ENCODE peak calls at places on chromosomes 3 and 15, in six cellular contexts. L, M, Z, O, S and X are unnamed samples.

GRCh38 chr15:69679623-69680228 is 227.1 kb downstream of the RPLP1 start:
- DNase-seq in Z (no peak), M (no peak), L (no peak), O (no peak), S (no peak), X (no peak)

GRCh38 chr3:60742606-60743145 is 508.6 kb downstream of the FHIT start:
- DNase-seq in M (peak), O (peak), Z (peak), L (peak), S (no peak), X (no peak)

GRCh38 chr15:90686435-90687218 is 30.5 kb upstream of the BLM start:
- DNase-seq in O (no peak), L (no peak), Z (no peak), M (no peak), S (no peak), X (no peak)

GRCh38 chr3:23442598-23443383 is 239.7 kb downstream of the UBE2E2 start:
- DNase-seq in M (peak), S (no peak), O (peak), Z (peak), L (no peak), X (peak)

GRCh38 chr3:171059978-171060377 is 33.5 kb upstream of the SLC2A2 start:
- DNase-seq in L (no peak), M (no peak), S (no peak), Z (no peak), O (no peak), X (no peak)

GRCh38 chr3:100563652-100564215 is 45.7 kb upstream of the ADGRG7 start:
- DNase-seq in L (no peak), Z (no peak), O (no peak), M (no peak), S (no peak), X (no peak)

GRCh38 chr15:77097317-77097721 is 26.4 kb upstream of the TSPAN3 start:
- DNase-seq in S (no peak), Z (no peak), L (no peak), M (no peak), O (no peak), X (no peak)

GRCh38 chr3:112653209-112653871 is 12.4 kb upstream of the CCDC80 start:
- DNase-seq in O (peak), M (no peak), Z (peak), L (no peak), S (no peak), X (no peak)

GRCh38 chr15:59741274-59741906 is 52.3 kb upstream of the BNIP2 start:
- DNase-seq in L (peak), Z (peak), M (peak), S (peak), O (peak), X (peak)

DNA sequence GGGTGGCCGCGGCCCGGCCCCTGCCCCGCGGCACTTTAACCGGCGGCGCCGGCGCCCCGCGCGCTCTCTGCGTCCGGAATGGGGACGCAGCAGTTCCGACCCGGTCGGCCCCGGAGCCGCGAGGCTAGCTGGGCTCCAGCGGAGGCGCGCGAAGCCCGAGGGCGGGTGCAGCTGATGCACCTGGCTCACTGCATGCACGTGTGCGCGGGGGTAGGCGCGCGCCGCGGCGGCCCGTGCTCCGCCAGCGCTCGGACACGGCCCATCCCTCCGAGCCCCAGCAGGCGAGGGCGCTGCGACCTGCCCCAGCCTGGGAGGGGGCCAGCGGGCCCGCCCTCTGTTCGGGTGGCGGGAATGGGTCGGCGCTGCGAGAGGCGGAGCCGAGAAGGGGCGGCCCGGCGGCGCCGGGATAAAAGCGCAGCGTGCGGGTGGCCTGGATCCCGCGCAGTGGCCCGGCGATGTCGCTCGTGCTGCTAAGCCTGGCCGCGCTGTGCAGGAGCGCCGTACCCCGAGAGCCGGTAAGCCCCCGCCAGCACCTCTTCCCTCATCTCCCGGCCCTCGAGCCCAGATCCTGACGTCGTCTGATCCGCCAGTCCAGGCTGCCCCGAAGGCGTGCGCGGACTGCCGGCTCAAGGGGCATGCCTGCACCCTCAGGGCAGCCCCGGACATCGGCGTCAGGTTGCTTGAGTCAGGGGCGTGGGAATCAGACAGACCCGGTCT is at the start of the genes CHDH and IL17RB:
- DNase-seq in M (peak), O (peak), Z (peak), S (peak), L (peak), X (peak)
- TF ChIP-seq EZH2 in M (no peak), O (peak), Z (no peak), S (no peak), L (peak), X (no peak)

GRCh38 chr15:57861805-57862586 is 155.5 kb downstream of the POLR2M start:
- DNase-seq in L (no peak), Z (peak), S (no peak), M (no peak), O (peak), X (no peak)
- TF ChIP-seq EZH2phosphoT487 in L (no peak), Z (no peak), S (no peak), M (no peak), O (no peak), X (no peak)

DNA sequence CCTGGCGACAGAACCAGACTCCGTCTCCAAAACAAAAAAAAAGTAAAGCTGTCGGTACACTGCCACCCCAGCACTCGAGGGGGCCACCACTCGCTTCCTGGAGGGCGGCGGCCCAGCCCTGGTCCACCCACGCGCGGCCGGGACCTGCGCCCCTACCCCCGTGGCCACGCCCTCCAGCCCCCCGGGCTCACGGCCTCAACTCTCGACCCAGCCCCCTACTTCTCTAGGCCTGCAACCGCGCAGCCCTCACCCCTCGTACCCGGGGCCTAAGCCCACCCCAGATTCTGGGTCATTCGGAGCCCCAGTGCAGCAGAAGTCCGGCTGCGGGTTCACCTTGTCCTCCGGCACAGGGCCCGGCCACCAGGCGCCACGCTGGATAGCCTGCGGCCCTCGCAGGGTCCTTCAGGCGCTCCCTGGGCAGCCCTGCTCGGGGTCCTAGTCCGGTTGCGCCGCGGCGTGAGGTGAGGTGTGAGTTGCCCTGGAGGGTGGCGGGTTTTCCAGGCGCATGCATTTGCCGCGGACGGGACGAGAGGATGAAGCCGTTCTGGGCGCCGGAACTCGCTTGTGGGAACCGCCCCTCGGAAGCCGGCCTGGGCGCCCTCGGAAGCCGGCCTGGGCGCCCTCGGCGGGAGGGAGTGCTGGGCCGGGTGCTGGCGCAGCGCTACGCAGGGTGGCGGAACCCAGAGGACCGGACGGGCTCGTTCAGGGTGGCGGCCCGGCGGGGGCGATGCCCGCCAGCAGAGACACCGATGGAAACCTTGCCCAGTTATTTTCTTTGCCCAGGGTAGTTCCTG is 32.2 kb downstream of the SPINK8 start:
- DNase-seq in L (peak), O (peak), S (peak), M (peak), Z (peak), X (peak)
- TF ChIP-seq CTCF in L (no peak), O (no peak), S (no peak), M (no peak), Z (no peak), X (no peak)

GRCh38 chr3:62378329-62378789 is 5.0 kb upstream of the FEZF2 start:
- DNase-seq in Z (no peak), M (peak), S (no peak), L (peak), O (no peak), X (no peak)
- TF ChIP-seq EZH2 in Z (peak), M (peak), S (no peak), L (peak), O (no peak), X (no peak)

GRCh38 chr3:42116466-42116865 is 25.3 kb downstream of the TRAK1 start:
- DNase-seq in S (no peak), Z (no peak), L (no peak), M (no peak), O (no peak), X (no peak)

GRCh38 chr3:42119558-42120355 is 28.6 kb downstream of the TRAK1 start:
- DNase-seq in Z (no peak), O (no peak), M (no peak), L (no peak), S (no peak), X (no peak)

GRCh38 chr3:42120866-42121265 is 29.7 kb downstream of the TRAK1 start:
- DNase-seq in O (peak), M (peak), S (no peak), L (no peak), Z (no peak), X (no peak)

GRCh38 chr3:42117175-42118008 is 26.2 kb downstream of the TRAK1 start:
- DNase-seq in O (peak), S (peak), L (peak), M (peak), Z (peak), X (no peak)

DNA sequence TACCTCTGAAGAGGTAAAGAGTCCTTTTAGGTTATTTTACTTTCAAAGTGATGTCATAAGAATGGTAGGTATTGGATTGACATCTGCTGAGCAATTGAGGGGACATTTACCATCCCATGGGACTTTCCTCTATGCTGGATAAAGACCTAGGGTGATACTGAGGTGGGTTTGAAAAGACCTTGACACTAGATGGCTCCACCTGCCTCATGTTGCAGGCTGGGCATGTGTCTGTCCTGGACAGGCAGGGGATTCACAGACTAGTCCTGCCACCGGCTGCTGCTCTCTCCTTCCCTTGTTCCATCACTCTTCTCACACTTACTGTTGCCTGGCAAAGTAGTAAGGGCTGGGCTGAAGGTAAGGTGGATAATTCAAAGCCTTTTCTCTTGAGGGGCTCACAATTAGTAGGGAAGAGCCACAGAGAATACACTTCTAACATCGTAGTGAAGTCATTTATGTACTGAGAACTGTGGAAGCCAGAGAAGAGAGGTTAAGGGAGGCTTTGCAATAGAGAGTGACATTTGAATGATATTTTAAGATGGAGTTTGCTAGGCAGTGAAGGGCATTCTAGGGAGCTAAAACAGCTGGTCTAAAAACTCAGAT is 27.7 kb downstream of the TRAK1 start:
- DNase-seq in O (peak), M (peak), L (peak), Z (peak), S (peak), X (peak)
- TF ChIP-seq EZH2phosphoT487 in O (no peak), M (no peak), L (no peak), Z (no peak), S (no peak), X (no peak)

DNA sequence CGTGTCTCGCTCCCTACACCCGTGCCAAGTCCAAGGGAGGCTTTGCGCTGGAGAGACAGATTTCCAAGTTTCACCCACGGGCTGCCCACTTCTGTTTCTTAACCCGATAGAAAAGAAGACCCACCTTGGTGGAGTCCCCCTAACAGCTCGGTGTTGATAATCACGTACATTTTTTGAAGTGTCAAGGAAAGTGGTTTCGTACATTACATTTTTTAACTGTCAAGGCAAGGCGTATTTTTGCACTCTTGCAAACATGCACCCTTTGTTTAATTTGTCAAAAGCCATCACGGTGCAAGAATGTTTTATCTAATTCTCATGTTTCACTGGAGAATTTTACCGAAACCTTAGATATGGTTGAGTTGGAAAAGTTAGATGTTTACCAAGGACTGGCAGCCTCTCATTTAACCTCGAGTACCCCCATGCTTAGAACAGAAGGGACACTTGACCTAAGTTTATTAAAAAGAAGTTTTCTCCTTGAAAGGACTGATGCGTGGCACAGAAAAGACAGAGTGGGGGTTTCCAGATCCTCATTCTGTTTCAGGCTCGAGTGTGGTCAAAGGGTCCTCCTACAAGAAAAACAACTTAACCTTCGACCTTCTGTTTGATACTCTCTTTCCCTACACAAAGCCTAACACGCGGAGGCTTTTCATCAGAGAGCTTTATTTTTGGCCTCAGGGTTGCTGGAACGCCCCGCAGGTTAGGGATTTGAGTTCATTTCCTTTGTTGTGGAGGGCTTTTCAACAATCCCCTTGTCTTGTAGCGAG is 882 bp downstream of the GXYLT2 start:
- DNase-seq in M (peak), S (no peak), L (peak), O (peak), Z (no peak), X (no peak)
- TF ChIP-seq CTCF in M (no peak), S (no peak), L (no peak), O (no peak), Z (no peak), X (peak)

GRCh38 chr3:46885612-46886011 is 8.1 kb downstream of the PTH1R start:
- DNase-seq in Z (no peak), S (no peak), L (no peak), M (no peak), O (no peak), X (no peak)

GRCh38 chr3:46882377-46883015 is 5.0 kb downstream of the PTH1R start:
- DNase-seq in M (peak), O (no peak), Z (peak), S (no peak), L (peak), X (no peak)

GRCh38 chr3:46884929-46885328 is 7.4 kb downstream of the PTH1R start:
- DNase-seq in O (no peak), L (no peak), M (no peak), Z (no peak), S (no peak), X (no peak)

GRCh38 chr3:46883252-46884185 is 6.0 kb downstream of the PTH1R start:
- DNase-seq in Z (peak), S (no peak), M (peak), O (no peak), L (peak), X (peak)

DNA sequence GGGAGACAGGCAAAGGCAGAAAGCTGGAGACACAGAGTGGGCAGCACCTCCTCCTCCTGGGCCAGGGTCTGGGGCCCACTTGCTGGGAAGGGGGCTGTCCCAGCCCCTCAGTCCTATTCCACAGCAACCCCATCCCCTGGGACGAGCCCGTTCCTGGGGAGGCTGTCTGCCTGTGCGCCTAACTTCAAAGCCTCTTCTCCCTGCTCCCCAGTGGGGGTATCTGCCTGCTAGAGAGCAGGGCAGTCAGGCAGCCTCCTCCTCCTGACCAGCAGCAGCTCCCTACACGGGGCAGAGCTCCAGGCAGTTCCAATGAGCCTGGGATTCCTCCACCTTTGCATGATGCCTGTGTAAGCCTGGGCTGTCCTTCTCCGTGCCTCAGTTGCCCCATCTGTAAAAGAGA is 6.9 kb downstream of the PTH1R start:
- DNase-seq in S (no peak), L (no peak), Z (no peak), O (no peak), M (no peak), X (no peak)
- TF ChIP-seq EZH2 in S (no peak), L (no peak), Z (no peak), O (no peak), M (no peak), X (no peak)